ENCODE peak calls at places on chromosomes 1 and 21, in six cellular contexts. U is SK-N-SH, F is H1, V is K562, K is HepG2, W is GM12878. I is an unnamed sample.

GRCh38 chr1:204991342-204991844 is 51.6 kb upstream of the CNTN2 start:
- DNase-seq in U (no peak), F (peak; percentile 80), V (no peak), K (no peak), W (no peak), I (peak; percentile 36)

GRCh38 chr1:225437710-225438437 is 10.0 kb upstream of the LBR start:
- DNase-seq in U (no peak), F (no peak), V (peak; percentile 47), K (no peak), W (no peak), I (no peak)

GRCh38 chr1:157311730-157312269 is 173.6 kb upstream of the ETV3 start:
- DNase-seq in U (no peak), F (no peak), V (peak; percentile 46), K (no peak), W (no peak), I (no peak)

GRCh38 chr21:41921089-41921819 is 32.6 kb downstream of the C2CD2 start:
- DNase-seq in U (no peak), F (no peak), V (no peak), K (peak; percentile 16), W (no peak), I (no peak)

GRCh38 chr1:198534540-198535413 is 5.7 kb downstream of the ATP6V1G3 start:
- DNase-seq in U (no peak), F (no peak), V (no peak), K (peak; percentile 69), W (no peak), I (no peak)

GRCh38 chr1:231626951-231627614 is 493 bp downstream of the DISC1 start:
- DNase-seq in U (peak; percentile 66), F (peak; percentile 82), V (no peak), K (peak; percentile 62), W (no peak), I (peak; percentile 78)

GRCh38 chr1:228353601-228354371 is 52.8 kb downstream of the TRIM11 start:
- DNase-seq in U (no peak), F (no peak), V (no peak), K (no peak), W (no peak), I (no peak)

GRCh38 chr1:94819945-94820746 is at the start of gene SLC44A3:
- DNase-seq in U (peak; percentile 88), F (peak; percentile 82), V (no peak), K (peak; percentile 26), W (no peak), I (peak; percentile 13)

GRCh38 chr1:29575277-29575676 is 339.0 kb downstream of the PTPRU start:
- DNase-seq in U (no peak), F (no peak), V (no peak), K (no peak), W (no peak), I (no peak)

GRCh38 chr1:209704584-209704983 is at the start of gene HSD11B1:
- DNase-seq in U (no peak), F (no peak), V (no peak), K (no peak), W (no peak), I (peak; percentile 35)

GRCh38 chr1:201213106-201213770 is 22.6 kb downstream of the IGFN1 start:
- DNase-seq in U (no peak), F (no peak), V (no peak), K (no peak), W (no peak), I (no peak)

GRCh38 chr1:193558491-193559028 is 372.1 kb upstream of the B3GALT2 start:
- DNase-seq in U (no peak), F (no peak), V (no peak), K (no peak), W (no peak), I (peak; percentile 61)

GRCh38 chr1:36458910-36459309 is 5.3 kb downstream of the MRPS15 start:
- DNase-seq in U (no peak), F (no peak), V (no peak), K (no peak), W (no peak), I (no peak)

GRCh38 chr1:166062695-166063094 is 104.1 kb downstream of the FAM78B start:
- DNase-seq in U (peak; percentile 36), F (no peak), V (no peak), K (no peak), W (no peak), I (no peak)
- TF ChIP-seq GABPA in U (no peak), F (no peak), V (no peak), K (no peak), W (no peak), I (no peak)

DNA sequence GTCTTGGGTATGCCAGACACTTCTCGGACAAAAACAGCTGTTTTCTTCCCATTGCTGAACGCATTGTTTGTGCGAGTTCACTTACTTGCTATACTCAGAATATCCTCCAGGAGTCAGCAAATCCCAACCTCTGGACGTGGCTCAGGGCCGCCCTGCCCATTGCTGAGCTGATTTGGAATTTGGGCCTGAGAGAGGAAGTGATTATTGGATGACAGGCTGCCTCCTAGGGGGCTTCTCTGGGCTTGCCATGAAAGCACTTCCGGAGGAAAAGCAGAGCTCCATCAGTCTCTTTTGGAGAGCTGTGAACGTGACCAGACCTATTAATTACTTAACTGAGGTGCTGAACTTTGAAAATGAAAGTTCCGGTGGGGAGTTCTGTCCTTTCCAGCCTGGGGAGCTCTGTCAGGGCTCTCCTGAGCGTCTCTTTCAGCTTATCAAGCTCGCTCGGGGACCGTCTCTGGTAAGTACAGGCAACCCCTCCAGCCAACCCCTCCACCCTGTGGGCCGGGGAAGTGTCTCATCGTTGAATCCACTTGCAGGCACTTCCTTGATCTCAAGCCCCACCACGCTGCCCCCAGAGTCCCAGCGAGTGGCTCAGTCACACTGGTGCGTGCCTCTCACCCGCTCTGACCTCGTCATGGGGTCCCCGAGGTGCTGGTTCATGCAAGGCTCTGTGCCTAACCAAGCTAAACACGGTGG is 76.9 kb downstream of the CLIC6 start:
- DNase-seq in U (peak; percentile 76), F (peak; percentile 70), V (peak; percentile 78), K (peak; percentile 90), W (peak; percentile 26), I (peak; percentile 79)
- H3K4me3 ChIP-seq in U (peak overlapping the region; percentile 14), F (no peak overlapping the region), V (no peak overlapping the region), K (peak overlapping the region; percentile 49), W (peak overlapping the region; percentile 38), I (no peak overlapping the region)

GRCh38 chr1:19357299-19357698 is 45.2 kb downstream of the SLC66A1 start:
- DNase-seq in U (no peak), F (no peak), V (no peak), K (no peak), W (no peak), I (no peak)

GRCh38 chr1:19363526-19364152 is 51.5 kb downstream of the SLC66A1 start:
- DNase-seq in U (no peak), F (no peak), V (no peak), K (no peak), W (no peak), I (no peak)

GRCh38 chr1:19360026-19360813 is 48.1 kb downstream of the SLC66A1 start:
- DNase-seq in U (no peak), F (no peak), V (no peak), K (no peak), W (no peak), I (no peak)

GRCh38 chr1:19359357-19359756 is 47.2 kb downstream of the SLC66A1 start:
- DNase-seq in U (no peak), F (no peak), V (no peak), K (no peak), W (no peak), I (no peak)

DNA sequence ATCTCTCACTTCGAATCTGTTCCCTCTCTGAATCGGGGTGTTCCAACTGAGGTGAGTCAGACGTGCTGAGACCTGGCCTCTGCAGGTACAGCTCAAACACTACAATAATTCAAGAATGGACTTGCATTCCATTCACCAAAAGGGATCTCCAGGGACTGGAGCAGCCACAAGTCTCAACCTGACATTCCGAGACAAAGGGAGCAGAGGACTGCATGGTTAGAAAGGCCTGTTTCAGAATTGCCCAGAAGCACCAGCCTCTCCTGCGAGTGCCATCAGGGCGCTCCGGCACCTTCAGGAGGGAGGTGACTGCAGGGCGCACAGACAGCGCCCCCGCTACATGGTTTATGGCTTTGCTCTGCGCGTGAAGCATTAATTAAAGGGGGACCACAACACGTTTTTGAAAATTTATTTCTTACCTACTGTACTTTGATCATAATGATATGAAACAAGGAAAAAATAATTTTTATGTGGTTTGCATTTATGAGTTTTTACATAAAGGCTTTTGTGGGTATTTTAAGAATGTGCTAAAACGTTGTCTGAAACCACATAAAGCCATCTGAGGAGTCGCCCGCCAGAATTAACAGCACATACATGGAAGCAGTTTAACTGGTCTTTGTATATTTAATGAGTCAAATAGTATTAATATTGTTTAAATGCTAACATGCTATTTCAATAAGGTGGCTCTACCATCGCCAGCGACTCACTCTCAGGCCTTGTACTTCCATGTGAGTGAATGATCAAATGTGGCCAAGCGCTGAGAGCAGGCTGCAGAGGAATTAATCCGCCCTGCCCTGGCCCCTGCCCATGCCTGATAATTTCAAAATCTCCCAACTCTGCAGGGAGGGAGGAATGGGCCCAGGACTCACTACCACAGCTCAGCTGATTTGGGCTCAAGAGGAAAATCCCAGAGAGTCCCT is 49.4 kb downstream of the SLC66A1 start:
- DNase-seq in U (no peak), F (no peak), V (no peak), K (no peak), W (no peak), I (no peak)
- TF ChIP-seq GABPA in U (no peak), F (no peak), V (no peak), K (no peak), W (no peak), I (no peak)

DNA sequence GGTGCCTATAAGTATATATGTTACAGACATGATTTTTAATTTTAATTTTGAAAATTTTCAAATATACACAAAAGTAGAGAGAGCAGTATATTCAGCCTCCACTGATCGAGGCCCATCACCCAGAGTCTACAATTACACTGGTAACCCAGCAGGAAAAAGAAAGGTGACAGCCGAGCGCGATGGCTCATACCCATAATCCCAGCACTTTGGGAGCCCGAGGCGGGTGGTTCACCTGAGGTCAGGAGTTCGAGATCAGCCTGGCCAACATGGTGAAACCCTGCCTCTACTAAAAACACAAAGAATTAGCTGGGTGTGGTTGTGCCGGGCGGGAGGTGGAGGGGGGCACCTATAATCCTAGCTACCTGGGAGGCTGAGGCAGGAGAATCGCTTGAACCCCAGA is 1.4 kb downstream of the YBEY start:
- DNase-seq in U (no peak), F (no peak), V (no peak), K (no peak), W (no peak), I (no peak)
- H3K4me3 ChIP-seq in U (peak overlapping the region; percentile 77), F (peak overlapping the region; percentile 90), V (peak overlapping the region; percentile 74), K (peak overlapping the region; percentile 98), W (peak overlapping the region; percentile 97), I (no peak overlapping the region)

GRCh38 chr1:9845914-9846313 is 22.1 kb upstream of the CLSTN1 start:
- DNase-seq in U (no peak), F (no peak), V (no peak), K (no peak), W (no peak), I (no peak)
- TF ChIP-seq GABPA in U (no peak), F (no peak), V (no peak), K (no peak), W (no peak), I (no peak)